ENCODE peak calls at places on chromosomes 11 and 22, in six cellular contexts. L is body of pancreas; U is activated CD4-positive, alpha-beta T cell treated with anti-CD3 and anti-CD28 coated beads, Interleukin-2, amount 50 U/mL, for 1 hour; Z is stimulated activated CD8-positive, alpha-beta memory T cell treated with anti-CD3 and anti-CD28 coated beads, Interleukin-15, amount 100 ng/mL, for 4 hours; B is aorta; S is effector memory CD8-positive, alpha-beta T cell. R is an unnamed sample.

GRCh38 chr11:89495951-89496350 is 4.8 kb upstream of the NOX4 start:
- DNase-seq in L (no peak), U (no peak), Z (no peak), B (peak; percentile 74), S (no peak), R (no peak)

GRCh38 chr11:115623021-115623451 is 118.8 kb upstream of the CADM1 start:
- DNase-seq in L (peak; percentile 19), U (no peak), Z (no peak), B (peak; percentile 86), S (no peak), R (no peak)

GRCh38 chr11:134445601-134446325 is 33.7 kb upstream of the B3GAT1 start:
- DNase-seq in L (no peak), U (no peak), Z (no peak), B (no peak), S (no peak), R (no peak)

GRCh38 chr11:14506532-14506931 is 6.9 kb upstream of the COPB1 start:
- DNase-seq in L (no peak), U (no peak), Z (no peak), B (no peak), S (no peak), R (no peak)

GRCh38 chr11:17263803-17264202 is 12.7 kb upstream of the NUCB2 start:
- DNase-seq in L (no peak), U (no peak), Z (no peak), B (no peak), S (no peak), R (no peak)

GRCh38 chr11:57116654-57117053 is 65.1 kb upstream of the LRRC55 start:
- DNase-seq in L (peak; percentile 31), U (no peak), Z (no peak), B (no peak), S (no peak), R (no peak)

GRCh38 chr22:45009881-45010531 is at the start of gene PHF21B:
- DNase-seq in L (no peak), U (no peak), Z (no peak), B (no peak), S (no peak), R (no peak)

GRCh38 chr11:100328626-100329340 is 358.3 kb upstream of the ARHGAP42 start:
- DNase-seq in L (no peak), U (no peak), Z (no peak), B (no peak), S (no peak), R (no peak)

GRCh38 chr11:10605941-10606381 is 37.5 kb upstream of the LYVE1 start:
- DNase-seq in L (no peak), U (no peak), Z (no peak), B (peak; percentile 89), S (no peak), R (peak; percentile 92)

GRCh38 chr22:44407404-44408226 is 90.4 kb downstream of the RTL6 start:
- DNase-seq in L (no peak), U (no peak), Z (no peak), B (peak; percentile 36), S (no peak), R (no peak)

GRCh38 chr11:65417221-65417701 is 5.3 kb upstream of the NEAT1 start:
- DNase-seq in L (peak; percentile 47), U (no peak), Z (no peak), B (peak; percentile 73), S (no peak), R (no peak)

GRCh38 chr22:39926175-39927152 is 25.6 kb downstream of the GRAP2 start:
- DNase-seq in L (no peak), U (no peak), Z (no peak), B (no peak), S (no peak), R (no peak)

GRCh38 chr22:35703861-35704584 is 13.6 kb upstream of the APOL5 start:
- DNase-seq in L (no peak), U (no peak), Z (no peak), B (no peak), S (no peak), R (no peak)

GRCh38 chr11:117610045-117610444 is 187.0 kb downstream of the DSCAML1 start:
- DNase-seq in L (no peak), U (no peak), Z (no peak), B (no peak), S (no peak), R (no peak)

GRCh38 chr11:100753144-100753543 is 66.1 kb downstream of the ARHGAP42 start:
- DNase-seq in L (no peak), U (no peak), Z (no peak), B (no peak), S (no peak), R (no peak)

GRCh38 chr11:35166369-35167360 is 27.7 kb downstream of the CD44 start:
- DNase-seq in L (no peak), U (no peak), Z (no peak), B (peak; percentile 76), S (peak; percentile 30), R (no peak)

GRCh38 chr11:63681208-63682044 is at the start of gene RTN3:
- DNase-seq in L (peak; percentile 97), U (peak; percentile 98), Z (peak; percentile 98), B (peak; percentile 98), S (peak; percentile 97), R (peak; percentile 98)

GRCh38 chr11:33258631-33259184 is 1.5 kb downstream of the HIPK3 start:
- DNase-seq in L (no peak), U (peak; percentile 5), Z (no peak), B (no peak), S (no peak), R (no peak)

GRCh38 chr22:22536916-22537315 is 16.8 kb upstream of the ZNF280A start:
- DNase-seq in L (no peak), U (no peak), Z (no peak), B (no peak), S (no peak), R (no peak)

GRCh38 chr11:128624269-128625170 is 37.2 kb upstream of the ETS1 start:
- DNase-seq in L (peak; percentile 49), U (peak; percentile 70), Z (no peak), B (peak; percentile 46), S (peak; percentile 67), R (no peak)

GRCh38 chr11:68992743-68993255 is 12.0 kb upstream of the MRGPRD start:
- DNase-seq in L (no peak), U (no peak), Z (no peak), B (peak; percentile 35), S (no peak), R (no peak)

R was measured in esophagus muscularis mucosa.